ENCODE peak calls at places on chromosomes 4 and X, in nine cellular contexts. I is cardiac fibroblast; Y is brain microvascular endothelial cell; Z is right atrium auricular region; E is colonic mucosa; V is AG10803; X is lower leg skin; N is cardiac muscle cell; L is naive thymus-derived CD4-positive, alpha-beta T cell. B is an unnamed sample.

GRCh38 chr4:86910369-86910768 is 18.1 kb upstream of the C4orf36 start:
- DNase-seq in Z (no peak), I (no peak), Y (no peak), V (no peak), E (no peak), N (no peak), X (no peak), L (no peak), B (no peak)

GRCh38 chr4:1459664-1460511 is 53.6 kb upstream of the NKX1-1 start:
- DNase-seq in Z (no peak), V (no peak), L (no peak), N (no peak), Y (no peak), X (peak; percentile 76), I (no peak), E (no peak), B (no peak)

GRCh38 chr4:173522160-173522873 is 7.7 kb downstream of the HAND2 start:
- DNase-seq in I (peak; percentile 90), V (peak; percentile 89), Y (peak; percentile 58), N (peak; percentile 97), L (no peak), Z (peak; percentile 94), X (peak; percentile 95), E (peak; percentile 60), B (peak; percentile 71)

GRCh38 chrX:47217121-47217851 is 1.2 kb upstream of the CDK16 start:
- DNase-seq in N (peak; percentile 68), L (peak; percentile 26), X (peak; percentile 85), E (peak; percentile 60), V (peak; percentile 62), Z (no peak), I (peak; percentile 66), Y (peak; percentile 40), B (peak; percentile 70)

GRCh38 chr4:101762025-101762424 is 28.5 kb upstream of the BANK1 start:
- DNase-seq in Y (no peak), Z (no peak), N (peak; percentile 18), E (no peak), X (no peak), L (no peak), I (no peak), V (peak; percentile 9), B (no peak)

GRCh38 chrX:9535101-9535500 is 70.2 kb downstream of the TBL1X start:
- DNase-seq in I (no peak), L (no peak), E (no peak), V (no peak), Z (no peak), Y (no peak), X (no peak), N (no peak), B (no peak)

GRCh38 chrX:129846686-129847085 is 3.0 kb upstream of the ZDHHC9 start:
- DNase-seq in E (no peak), Y (no peak), I (no peak), V (no peak), L (no peak), Z (no peak), N (no peak), X (no peak), B (no peak)

GRCh38 chr4:124526760-124527159 is 185.8 kb downstream of the ANKRD50 start:
- DNase-seq in Y (no peak), I (no peak), Z (no peak), L (no peak), V (no peak), X (no peak), E (no peak), N (no peak), B (no peak)

GRCh38 chr4:184825394-184826314 is at the start of gene ACSL1:
- DNase-seq in I (peak; percentile 66), Y (peak; percentile 38), E (peak; percentile 69), N (peak; percentile 79), V (peak; percentile 62), Z (no peak), X (peak; percentile 93), L (peak; percentile 83), B (peak; percentile 64)

GRCh38 chr4:142984871-142985585 is 138.9 kb upstream of the INPP4B start:
- DNase-seq in E (peak; percentile 19), L (no peak), Z (no peak), N (peak; percentile 32), V (peak; percentile 16), Y (peak; percentile 9), X (no peak), I (peak; percentile 45), B (no peak)

DNA sequence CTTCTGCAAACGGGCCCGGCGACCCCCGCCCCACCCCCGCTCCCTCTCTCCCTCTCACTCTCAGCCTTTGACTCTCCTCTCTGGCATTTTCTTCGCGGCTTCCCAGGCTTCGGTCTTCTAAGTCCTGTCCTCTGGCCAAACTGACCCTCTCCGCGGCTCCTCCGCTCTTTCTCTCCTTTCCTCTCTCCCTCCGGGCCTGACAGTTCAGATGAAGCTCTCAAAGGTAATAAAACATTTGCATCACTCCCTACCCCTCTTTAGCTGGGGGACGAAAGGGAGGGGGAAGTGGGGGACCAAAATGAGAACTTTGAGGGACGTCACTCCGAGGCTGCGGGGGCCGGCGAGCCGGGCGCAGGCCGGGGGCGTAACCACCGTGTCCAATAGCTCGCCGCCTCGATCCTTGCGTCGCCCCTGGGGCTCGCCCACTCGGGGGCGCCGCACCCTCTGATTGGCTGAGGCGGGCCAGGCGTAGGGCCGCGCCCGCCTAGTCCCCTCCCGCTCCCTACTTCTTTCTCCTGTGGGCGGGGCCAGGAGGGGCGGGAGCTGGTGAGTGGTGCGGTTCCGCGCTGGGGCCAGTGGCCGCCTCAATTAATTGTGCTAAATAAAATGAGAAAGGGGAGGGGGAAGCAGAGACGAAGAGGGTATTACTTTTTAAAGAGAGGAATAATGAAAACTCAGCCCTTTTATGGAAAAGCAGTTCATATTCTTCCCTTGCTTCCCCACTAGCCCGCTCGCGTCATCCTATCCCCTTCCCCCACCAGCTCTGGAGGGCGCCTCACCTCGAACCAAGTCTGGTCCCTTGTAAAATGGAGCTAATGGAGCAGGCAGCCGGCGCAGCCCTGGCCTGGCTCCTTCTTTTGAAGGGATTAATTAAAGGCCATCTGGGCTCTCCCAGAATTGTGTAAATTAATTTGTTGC is at the start of gene NKX6-1:
- DNase-seq in I (no peak), L (no peak), E (peak; percentile 64), X (peak; percentile 91), Z (no peak), Y (peak; percentile 86), V (peak; percentile 69), N (peak; percentile 62), B (peak; percentile 91)
- H3K4me3 ChIP-seq in I (peak within 1 kb of the TSS; percentile 36), L (peak within 1 kb of the TSS; percentile 48), E (peak within 1 kb of the TSS; percentile 27), X (peak within 1 kb of the TSS; percentile 12), Z (peak within 1 kb of the TSS; percentile 14), Y (peak within 1 kb of the TSS; percentile 68), V (peak within 1 kb of the TSS; percentile 58), N (peak within 1 kb of the TSS; percentile 31), B (peak within 1 kb of the TSS; percentile 67)

DNA sequence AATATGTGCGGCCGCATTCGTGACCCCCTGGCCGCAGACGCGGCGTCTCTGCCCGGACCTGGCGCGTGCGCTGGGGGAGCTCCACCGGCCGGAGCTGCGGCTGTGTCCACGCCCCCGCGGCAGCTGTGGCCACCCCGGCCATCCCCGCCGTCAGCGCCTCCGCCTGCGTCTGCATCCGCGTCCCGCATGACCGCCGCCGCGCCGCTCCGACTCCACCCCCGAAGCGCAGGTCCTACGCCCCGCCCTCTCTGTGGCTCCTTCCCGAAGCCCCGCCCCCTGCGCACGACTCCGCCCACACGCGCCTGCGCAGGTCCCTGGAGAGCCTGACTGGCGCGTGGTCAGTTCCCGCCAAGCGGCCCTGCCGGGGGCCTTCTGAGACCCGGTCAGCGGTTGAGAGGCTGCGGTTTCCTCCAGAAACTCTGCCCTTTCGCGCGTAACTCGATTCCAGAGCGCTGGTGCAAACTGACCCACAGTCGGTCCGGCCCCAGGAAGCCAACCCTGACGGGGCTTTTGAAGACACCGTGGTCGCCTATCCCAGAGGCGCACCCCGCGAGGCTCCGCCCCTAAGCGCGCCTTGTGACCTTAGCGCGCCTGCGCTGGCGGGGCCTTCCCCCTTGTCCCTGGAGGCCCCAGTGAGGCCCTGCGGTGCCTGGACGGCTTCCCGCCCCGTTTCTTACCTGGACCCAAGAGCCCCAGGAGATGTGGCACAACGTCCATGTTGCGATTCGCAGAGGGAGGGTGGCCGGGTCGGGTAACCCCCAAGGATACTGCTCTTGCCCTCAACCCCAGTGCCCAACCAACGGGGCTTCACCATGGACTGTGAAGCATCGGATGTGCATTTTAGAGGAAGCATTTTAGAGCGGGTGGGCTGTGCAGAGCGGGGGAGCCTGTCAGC is at the start of gene LAGE3:
- DNase-seq in Z (peak; percentile 89), V (peak; percentile 87), Y (peak; percentile 79), L (peak; percentile 96), E (peak; percentile 96), I (peak; percentile 90), N (peak; percentile 94), X (peak; percentile 98), B (peak; percentile 84)
- H3K4me3 ChIP-seq in Z (peak within 1 kb of the TSS; percentile 45), V (peak within 1 kb of the TSS; percentile 64), Y (peak within 1 kb of the TSS; percentile 51), L (peak within 1 kb of the TSS; percentile 79), E (peak within 1 kb of the TSS; percentile 22), I (peak within 1 kb of the TSS; percentile 56), N (peak within 1 kb of the TSS; percentile 47), X (peak within 1 kb of the TSS; percentile 28), B (peak within 1 kb of the TSS; percentile 48)

GRCh38 chr4:126915999-126916625 is 716.6 kb upstream of the INTU start:
- DNase-seq in V (peak; percentile 54), L (no peak), Y (no peak), N (peak; percentile 55), E (no peak), I (no peak), X (no peak), Z (no peak), B (no peak)

GRCh38 chr4:126916626-126917140 is 716.1 kb upstream of the INTU start:
- DNase-seq in N (peak; percentile 78), I (peak; percentile 19), V (peak; percentile 93), X (no peak), Z (no peak), E (no peak), L (no peak), Y (peak; percentile 58), B (peak; percentile 42)
- H3K4me3 ChIP-seq in N (no peak overlapping the region), I (no peak overlapping the region), V (peak overlapping the region; percentile 39), X (no peak overlapping the region), Z (no peak overlapping the region), E (no peak overlapping the region), L (no peak overlapping the region), Y (peak overlapping the region; percentile 6), B (no peak overlapping the region)

GRCh38 chr4:57064811-57065711 is 45.1 kb downstream of the IGFBP7 start:
- DNase-seq in N (peak; percentile 87), V (peak; percentile 78), E (no peak), Z (peak; percentile 87), L (no peak), X (no peak), Y (peak; percentile 94), I (peak; percentile 96), B (peak; percentile 95)

GRCh38 chr4:57061395-57061794 is 48.8 kb downstream of the IGFBP7 start:
- DNase-seq in E (no peak), N (peak; percentile 73), Y (peak; percentile 79), L (no peak), Z (no peak), V (peak; percentile 70), X (no peak), I (peak; percentile 69), B (no peak)

GRCh38 chr4:57064120-57064519 is 46.1 kb downstream of the IGFBP7 start:
- DNase-seq in L (no peak), I (peak; percentile 51), N (no peak), E (no peak), V (no peak), X (no peak), Y (no peak), Z (no peak), B (no peak)

GRCh38 chr4:57065730-57066482 is 44.3 kb downstream of the IGFBP7 start:
- DNase-seq in E (no peak), N (no peak), Y (no peak), Z (no peak), V (no peak), L (no peak), I (peak; percentile 63), X (no peak), B (no peak)

DNA sequence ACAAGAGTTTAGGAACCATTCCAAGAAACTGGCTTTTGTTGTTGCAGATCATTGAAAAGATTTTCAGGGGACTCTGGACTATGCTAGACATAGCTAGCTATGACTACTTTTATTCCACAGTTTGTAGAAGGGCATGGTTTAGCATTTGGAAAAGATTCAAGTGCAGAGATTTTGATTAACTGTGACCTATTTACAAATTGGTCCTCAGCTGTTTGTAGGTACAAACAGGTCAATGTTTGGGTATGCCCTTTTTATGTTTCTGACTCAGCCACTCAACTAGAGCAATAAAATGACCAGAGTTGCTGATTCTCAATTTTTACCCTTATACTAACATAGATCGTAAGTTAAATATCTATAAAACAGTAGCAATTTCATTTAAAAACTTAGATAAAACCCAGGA is 46.7 kb downstream of the IGFBP7 start:
- DNase-seq in N (no peak), I (no peak), E (no peak), L (no peak), X (no peak), Y (no peak), V (no peak), Z (no peak), B (no peak)
- H3K4me3 ChIP-seq in N (no peak overlapping the region), I (no peak overlapping the region), E (no peak overlapping the region), L (no peak overlapping the region), X (no peak overlapping the region), Y (no peak overlapping the region), V (no peak overlapping the region), Z (no peak overlapping the region), B (no peak overlapping the region)

B was measured in MG63.